ENCODE peak calls at places on chromosomes 13 and 19, in ten cellular contexts. One of them, this sample, is unnamed.
A peak's percentile ranks its signal among the peaks of the same experiment; 100 is the strongest.

GRCh38 chr13:31476266-31476665 is 263.1 kb upstream of the RXFP2 start:
- DNase-seq in ovary: no peak
- DNase-seq in M059J: peak; percentile 63
- DNase-seq in activated CD4-positive, alpha-beta T cell treated with anti-CD3 and anti-CD28 coated beads for 1 hour: no peak
- DNase-seq in NAMALWA: no peak
- DNase-seq in tibial artery: no peak
- DNase-seq in RCC 7860: peak; percentile 10
- DNase-seq in T-cell: no peak
- DNase-seq in HFFc6: peak; percentile 33
- DNase-seq in GM18507: no peak
- DNase-seq in this sample: peak; percentile 68

GRCh38 chr19:8449830-8450229 is 5.1 kb downstream of the HNRNPM start:
- DNase-seq in T-cell: no peak
- DNase-seq in activated CD4-positive, alpha-beta T cell treated with anti-CD3 and anti-CD28 coated beads for 1 hour: no peak
- DNase-seq in RCC 7860: no peak
- DNase-seq in HFFc6: no peak
- DNase-seq in tibial artery: no peak
- DNase-seq in NAMALWA: no peak
- DNase-seq in M059J: no peak
- DNase-seq in GM18507: no peak
- DNase-seq in ovary: no peak
- DNase-seq in this sample: no peak

GRCh38 chr19:30053558-30053957 is 111.5 kb downstream of the URI1 start:
- DNase-seq in NAMALWA: no peak
- DNase-seq in HFFc6: no peak
- DNase-seq in tibial artery: no peak
- DNase-seq in T-cell: no peak
- DNase-seq in RCC 7860: no peak
- DNase-seq in M059J: no peak
- DNase-seq in activated CD4-positive, alpha-beta T cell treated with anti-CD3 and anti-CD28 coated beads for 1 hour: no peak
- DNase-seq in ovary: no peak
- DNase-seq in GM18507: no peak
- DNase-seq in this sample: no peak

GRCh38 chr19:37594982-37595382 is 306 bp downstream of the ZNF540 start:
- DNase-seq in GM18507: no peak
- DNase-seq in T-cell: peak; percentile 54
- DNase-seq in ovary: peak; percentile 78
- DNase-seq in tibial artery: peak; percentile 58
- DNase-seq in NAMALWA: no peak
- DNase-seq in HFFc6: peak; percentile 73
- DNase-seq in RCC 7860: no peak
- DNase-seq in activated CD4-positive, alpha-beta T cell treated with anti-CD3 and anti-CD28 coated beads for 1 hour: peak; percentile 37
- DNase-seq in M059J: no peak
- DNase-seq in this sample: no peak

GRCh38 chr19:31518216-31518615 is 169.0 kb upstream of the TSHZ3 start:
- DNase-seq in M059J: no peak
- DNase-seq in NAMALWA: no peak
- DNase-seq in T-cell: no peak
- DNase-seq in ovary: no peak
- DNase-seq in activated CD4-positive, alpha-beta T cell treated with anti-CD3 and anti-CD28 coated beads for 1 hour: no peak
- DNase-seq in HFFc6: no peak
- DNase-seq in RCC 7860: no peak
- DNase-seq in GM18507: no peak
- DNase-seq in tibial artery: no peak
- DNase-seq in this sample: no peak

GRCh38 chr13:48437381-48437780 is 24.5 kb upstream of the LPAR6 start:
- DNase-seq in HFFc6: no peak
- DNase-seq in T-cell: no peak
- DNase-seq in ovary: peak; percentile 74
- DNase-seq in GM18507: no peak
- DNase-seq in tibial artery: peak; percentile 78
- DNase-seq in M059J: no peak
- DNase-seq in RCC 7860: no peak
- DNase-seq in activated CD4-positive, alpha-beta T cell treated with anti-CD3 and anti-CD28 coated beads for 1 hour: no peak
- DNase-seq in NAMALWA: no peak
- DNase-seq in this sample: peak; percentile 39

GRCh38 chr13:102606537-102607309 is 9.9 kb downstream of the TPP2 start:
- DNase-seq in HFFc6: no peak
- DNase-seq in RCC 7860: no peak
- DNase-seq in NAMALWA: no peak
- DNase-seq in activated CD4-positive, alpha-beta T cell treated with anti-CD3 and anti-CD28 coated beads for 1 hour: no peak
- DNase-seq in tibial artery: no peak
- DNase-seq in T-cell: no peak
- DNase-seq in ovary: no peak
- DNase-seq in M059J: no peak
- DNase-seq in GM18507: no peak
- DNase-seq in this sample: no peak

GRCh38 chr19:48443262-48443661 is 2.5 kb upstream of the GRWD1 start:
- DNase-seq in activated CD4-positive, alpha-beta T cell treated with anti-CD3 and anti-CD28 coated beads for 1 hour: no peak
- DNase-seq in T-cell: no peak
- DNase-seq in M059J: no peak
- DNase-seq in HFFc6: no peak
- DNase-seq in GM18507: no peak
- DNase-seq in tibial artery: no peak
- DNase-seq in ovary: no peak
- DNase-seq in RCC 7860: no peak
- DNase-seq in NAMALWA: no peak
- DNase-seq in this sample: no peak

GRCh38 chr19:801861-802496 is 4.7 kb downstream of the PTBP1 start:
- DNase-seq in activated CD4-positive, alpha-beta T cell treated with anti-CD3 and anti-CD28 coated beads for 1 hour: no peak
- DNase-seq in NAMALWA: no peak
- DNase-seq in HFFc6: no peak
- DNase-seq in GM18507: no peak
- DNase-seq in tibial artery: no peak
- DNase-seq in T-cell: no peak
- DNase-seq in RCC 7860: no peak
- DNase-seq in ovary: peak; percentile 73
- DNase-seq in M059J: no peak
- DNase-seq in this sample: no peak

GRCh38 chr13:33275916-33276315 is 9.6 kb downstream of the STARD13 start:
- DNase-seq in GM18507: no peak
- DNase-seq in T-cell: no peak
- DNase-seq in ovary: no peak
- DNase-seq in tibial artery: no peak
- DNase-seq in NAMALWA: no peak
- DNase-seq in activated CD4-positive, alpha-beta T cell treated with anti-CD3 and anti-CD28 coated beads for 1 hour: no peak
- DNase-seq in RCC 7860: no peak
- DNase-seq in M059J: peak; percentile 77
- DNase-seq in HFFc6: peak; percentile 45
- DNase-seq in this sample: no peak

This sample was measured in fibroblast of villous mesenchyme.